ENCODE peak calls at places on chromosomes 3 and 15, in six cellular contexts. F is mesenteric fat pad; R is activated CD4-positive, CD25-positive, alpha-beta regulatory T cell; H is RWPE1; Q is stromal cell of bone marrow; J is left ventricle myocardium inferior. O is an unnamed sample.

GRCh38 chr15:81941479-81941878 is 104.3 kb downstream of the MEX3B start:
- DNase-seq in F (no peak), R (no peak), H (no peak), Q (no peak), J (no peak), O (no peak)

GRCh38 chr3:67678665-67679064 is 24.3 kb upstream of the SUCLG2 start:
- DNase-seq in F (no peak), R (no peak), H (no peak), Q (no peak), J (no peak), O (no peak)

GRCh38 chr15:40430271-40430805 is 10.4 kb upstream of the BAHD1 start:
- DNase-seq in F (no peak), R (no peak), H (no peak), Q (peak), J (no peak), O (no peak)

GRCh38 chr3:196636369-196637349 is 2.8 kb upstream of the NRROS start:
- DNase-seq in F (no peak), R (no peak), H (no peak), Q (no peak), J (no peak), O (no peak)

GRCh38 chr3:52528596-52529375 is 4.9 kb downstream of the NT5DC2 start:
- DNase-seq in F (peak), R (no peak), H (no peak), Q (no peak), J (peak), O (no peak)

GRCh38 chr3:41317718-41318117 is 118.4 kb downstream of the CTNNB1 start:
- DNase-seq in F (no peak), R (no peak), H (no peak), Q (peak), J (no peak), O (no peak)

GRCh38 chr15:87142096-87142495 is 1062.4 kb downstream of the AGBL1 start:
- DNase-seq in F (no peak), R (no peak), H (no peak), Q (no peak), J (no peak), O (no peak)

GRCh38 chr15:29233566-29233965 is 36.1 kb downstream of the NSMCE3 start:
- DNase-seq in F (no peak), R (no peak), H (no peak), Q (no peak), J (no peak), O (no peak)

GRCh38 chr3:154280161-154280560 is 44.1 kb downstream of the DHX36 start:
- DNase-seq in F (no peak), R (no peak), H (no peak), Q (no peak), J (no peak), O (no peak)

O was measured in vagina.